ENCODE peak calls at places on chromosomes 3 and 15, in seven cellular contexts. One of them, this sample, is unnamed. For H3K4me1, the result is how much of the 10 kb centered on the place peaks cover.

GRCh38 chr3:116087431-116087830 is 357.9 kb downstream of the LSAMP start:
- DNase-seq in CD8-positive, alpha-beta memory T cell: no peak
- DNase-seq in psoas muscle: no peak
- DNase-seq in colonic mucosa: no peak
- DNase-seq in CD8-positive, alpha-beta T cell: no peak
- DNase-seq in thoracic aorta: no peak
- DNase-seq in fibroblast of lung: no peak
- DNase-seq in this sample: no peak

GRCh38 chr15:48062476-48062875 is 58.3 kb upstream of the SLC24A5 start:
- DNase-seq in fibroblast of lung: peak
- DNase-seq in CD8-positive, alpha-beta memory T cell: no peak
- DNase-seq in thoracic aorta: no peak
- DNase-seq in psoas muscle: no peak
- DNase-seq in CD8-positive, alpha-beta T cell: no peak
- DNase-seq in colonic mucosa: no peak
- DNase-seq in this sample: no peak

GRCh38 chr15:40843885-40844542 is at the start of gene SPINT1:
- DNase-seq in CD8-positive, alpha-beta memory T cell: no peak
- DNase-seq in psoas muscle: no peak
- DNase-seq in fibroblast of lung: no peak
- DNase-seq in CD8-positive, alpha-beta T cell: no peak
- DNase-seq in thoracic aorta: no peak
- DNase-seq in colonic mucosa: peak
- DNase-seq in this sample: no peak

GRCh38 chr15:68316061-68316804 is 38.7 kb downstream of the FEM1B start:
- DNase-seq in CD8-positive, alpha-beta T cell: no peak
- DNase-seq in fibroblast of lung: no peak
- DNase-seq in colonic mucosa: no peak
- DNase-seq in thoracic aorta: no peak
- DNase-seq in CD8-positive, alpha-beta memory T cell: peak
- DNase-seq in psoas muscle: no peak
- DNase-seq in this sample: no peak

GRCh38 chr15:76829939-76830338 is 75.2 kb downstream of the SCAPER start:
- DNase-seq in CD8-positive, alpha-beta memory T cell: no peak
- DNase-seq in psoas muscle: no peak
- DNase-seq in thoracic aorta: no peak
- DNase-seq in fibroblast of lung: no peak
- DNase-seq in colonic mucosa: no peak
- DNase-seq in CD8-positive, alpha-beta T cell: no peak
- DNase-seq in this sample: no peak

GRCh38 chr3:34185301-34185700 is 386.9 kb downstream of the PDCD6IP start:
- DNase-seq in CD8-positive, alpha-beta T cell: no peak
- DNase-seq in thoracic aorta: no peak
- DNase-seq in psoas muscle: no peak
- DNase-seq in CD8-positive, alpha-beta memory T cell: no peak
- DNase-seq in fibroblast of lung: no peak
- DNase-seq in colonic mucosa: no peak
- DNase-seq in this sample: no peak

GRCh38 chr3:87563712-87564111 is 287.3 kb upstream of the POU1F1 start:
- DNase-seq in CD8-positive, alpha-beta T cell: no peak
- DNase-seq in psoas muscle: no peak
- DNase-seq in CD8-positive, alpha-beta memory T cell: no peak
- DNase-seq in fibroblast of lung: no peak
- DNase-seq in colonic mucosa: no peak
- DNase-seq in thoracic aorta: no peak
- DNase-seq in this sample: no peak

GRCh38 chr3:46371802-46372340 is 1.1 kb downstream of the CCR5 start:
- DNase-seq in colonic mucosa: no peak
- DNase-seq in thoracic aorta: no peak
- DNase-seq in psoas muscle: no peak
- DNase-seq in fibroblast of lung: no peak
- DNase-seq in CD8-positive, alpha-beta T cell: no peak
- DNase-seq in CD8-positive, alpha-beta memory T cell: no peak
- DNase-seq in this sample: no peak

GRCh38 chr3:15535757-15536156 is 14.3 kb upstream of the COLQ start:
- DNase-seq in CD8-positive, alpha-beta memory T cell: no peak
- DNase-seq in fibroblast of lung: no peak
- DNase-seq in colonic mucosa: no peak
- DNase-seq in CD8-positive, alpha-beta T cell: no peak
- DNase-seq in psoas muscle: no peak
- DNase-seq in thoracic aorta: no peak
- DNase-seq in this sample: no peak

GRCh38 chr15:42710662-42711061 is 26.3 kb downstream of the CDAN1 start:
- DNase-seq in colonic mucosa: no peak
- DNase-seq in psoas muscle: no peak
- DNase-seq in fibroblast of lung: no peak
- DNase-seq in CD8-positive, alpha-beta T cell: no peak
- DNase-seq in CD8-positive, alpha-beta memory T cell: no peak
- DNase-seq in thoracic aorta: no peak
- DNase-seq in this sample: no peak

GRCh38 chr3:112376996-112377395 is 44.0 kb downstream of the CD200 start:
- DNase-seq in colonic mucosa: no peak
- DNase-seq in thoracic aorta: no peak
- DNase-seq in fibroblast of lung: peak
- DNase-seq in CD8-positive, alpha-beta T cell: no peak
- DNase-seq in CD8-positive, alpha-beta memory T cell: no peak
- DNase-seq in psoas muscle: no peak
- DNase-seq in this sample: no peak

GRCh38 chr15:87764461-87765236 is 491.9 kb downstream of the NTRK3 start:
- DNase-seq in fibroblast of lung: no peak
- DNase-seq in CD8-positive, alpha-beta memory T cell: no peak
- DNase-seq in CD8-positive, alpha-beta T cell: no peak
- DNase-seq in colonic mucosa: no peak
- DNase-seq in psoas muscle: no peak
- DNase-seq in thoracic aorta: no peak
- DNase-seq in this sample: no peak

GRCh38 chr3:45406812-45407211 is 18.4 kb downstream of the LARS2 start:
- DNase-seq in thoracic aorta: no peak
- DNase-seq in colonic mucosa: no peak
- DNase-seq in CD8-positive, alpha-beta T cell: no peak
- DNase-seq in fibroblast of lung: no peak
- DNase-seq in CD8-positive, alpha-beta memory T cell: no peak
- DNase-seq in psoas muscle: no peak
- DNase-seq in this sample: no peak

GRCh38 chr3:30775070-30775469 is 119.4 kb downstream of the GADL1 start:
- DNase-seq in psoas muscle: no peak
- DNase-seq in CD8-positive, alpha-beta memory T cell: no peak
- DNase-seq in CD8-positive, alpha-beta T cell: no peak
- DNase-seq in thoracic aorta: no peak
- DNase-seq in colonic mucosa: no peak
- DNase-seq in fibroblast of lung: no peak
- DNase-seq in this sample: no peak

GRCh38 chr3:36695769-36696137 is 68.6 kb downstream of the DCLK3 start:
- DNase-seq in fibroblast of lung: peak
- DNase-seq in thoracic aorta: no peak
- DNase-seq in CD8-positive, alpha-beta T cell: no peak
- DNase-seq in colonic mucosa: no peak
- DNase-seq in psoas muscle: no peak
- DNase-seq in CD8-positive, alpha-beta memory T cell: no peak
- DNase-seq in this sample: no peak

GRCh38 chr3:168730073-168730472 is 634.3 kb upstream of the GOLIM4 start:
- DNase-seq in fibroblast of lung: no peak
- DNase-seq in colonic mucosa: no peak
- DNase-seq in thoracic aorta: no peak
- DNase-seq in CD8-positive, alpha-beta memory T cell: no peak
- DNase-seq in psoas muscle: no peak
- DNase-seq in CD8-positive, alpha-beta T cell: no peak
- DNase-seq in this sample: no peak

GRCh38 chr3:146421814-146422748 is 47.3 kb downstream of the PLSCR2 start:
- DNase-seq in psoas muscle: no peak
- DNase-seq in fibroblast of lung: peak
- DNase-seq in thoracic aorta: no peak
- DNase-seq in CD8-positive, alpha-beta T cell: no peak
- DNase-seq in colonic mucosa: no peak
- DNase-seq in CD8-positive, alpha-beta memory T cell: no peak
- DNase-seq in this sample: no peak

GRCh38 chr15:52378746-52379394 is 83.3 kb upstream of the MYO5C start:
- DNase-seq in thoracic aorta: no peak
- DNase-seq in CD8-positive, alpha-beta memory T cell: no peak
- DNase-seq in fibroblast of lung: no peak
- DNase-seq in colonic mucosa: no peak
- DNase-seq in CD8-positive, alpha-beta T cell: no peak
- DNase-seq in psoas muscle: no peak
- DNase-seq in this sample: no peak

GRCh38 chr15:95446854-95447253 is 883.6 kb upstream of the NR2F2 start:
- DNase-seq in colonic mucosa: no peak
- DNase-seq in psoas muscle: no peak
- DNase-seq in CD8-positive, alpha-beta memory T cell: no peak
- DNase-seq in thoracic aorta: no peak
- DNase-seq in CD8-positive, alpha-beta T cell: peak
- DNase-seq in fibroblast of lung: no peak
- DNase-seq in this sample: no peak

GRCh38 chr15:95449229-95449628 is 881.3 kb upstream of the NR2F2 start:
- DNase-seq in fibroblast of lung: no peak
- DNase-seq in psoas muscle: no peak
- DNase-seq in thoracic aorta: no peak
- DNase-seq in CD8-positive, alpha-beta memory T cell: no peak
- DNase-seq in colonic mucosa: no peak
- DNase-seq in CD8-positive, alpha-beta T cell: no peak
- DNase-seq in this sample: no peak

GRCh38 chr15:95444860-95445259 is 885.6 kb upstream of the NR2F2 start:
- DNase-seq in thoracic aorta: no peak
- DNase-seq in fibroblast of lung: no peak
- DNase-seq in CD8-positive, alpha-beta T cell: no peak
- DNase-seq in CD8-positive, alpha-beta memory T cell: no peak
- DNase-seq in colonic mucosa: no peak
- DNase-seq in psoas muscle: no peak
- DNase-seq in this sample: no peak

GRCh38 chr15:95448531-95449210 is 881.8 kb upstream of the NR2F2 start:
- DNase-seq in CD8-positive, alpha-beta T cell: no peak
- DNase-seq in colonic mucosa: no peak
- DNase-seq in psoas muscle: no peak
- DNase-seq in fibroblast of lung: peak
- DNase-seq in CD8-positive, alpha-beta memory T cell: no peak
- DNase-seq in thoracic aorta: no peak
- DNase-seq in this sample: no peak

DNA sequence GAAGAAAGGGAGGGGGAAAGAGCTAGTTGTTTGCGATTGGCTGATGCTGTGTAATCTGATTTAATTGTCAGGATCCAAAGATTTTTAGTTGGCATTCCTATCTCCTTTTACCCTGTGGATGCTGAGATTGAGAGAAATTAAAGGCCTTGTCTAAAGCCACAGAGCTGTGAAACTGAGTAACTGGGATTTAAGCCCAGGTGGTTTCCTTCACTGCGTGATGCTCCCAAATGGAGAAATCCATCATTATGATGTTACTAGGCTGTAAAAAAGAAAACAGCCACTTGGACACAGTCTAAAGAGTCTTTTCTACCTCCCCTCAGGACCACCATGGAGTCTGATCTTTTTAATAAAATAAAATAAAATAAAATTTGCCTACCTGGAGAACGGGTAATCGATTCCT is 883.0 kb upstream of the NR2F2 start:
- DNase-seq in thoracic aorta: no peak
- DNase-seq in fibroblast of lung: no peak
- DNase-seq in CD8-positive, alpha-beta T cell: no peak
- DNase-seq in CD8-positive, alpha-beta memory T cell: no peak
- DNase-seq in psoas muscle: no peak
- DNase-seq in colonic mucosa: no peak
- DNase-seq in this sample: no peak
- H3K27ac ChIP-seq in thoracic aorta: no peak
- H3K27ac ChIP-seq in fibroblast of lung: no peak
- H3K27ac ChIP-seq in CD8-positive, alpha-beta T cell: no peak
- H3K27ac ChIP-seq in CD8-positive, alpha-beta memory T cell: no peak
- H3K27ac ChIP-seq in psoas muscle: no peak
- H3K27ac ChIP-seq in colonic mucosa: no peak
- H3K27ac ChIP-seq in this sample: no peak

GRCh38 chr3:127802620-127803019 is 19.7 kb downstream of the MGLL start:
- DNase-seq in CD8-positive, alpha-beta T cell: no peak
- DNase-seq in thoracic aorta: no peak
- DNase-seq in fibroblast of lung: no peak
- DNase-seq in colonic mucosa: no peak
- DNase-seq in psoas muscle: peak
- DNase-seq in CD8-positive, alpha-beta memory T cell: no peak
- DNase-seq in this sample: no peak
- H3K4me1 ChIP-seq in CD8-positive, alpha-beta T cell: under half
- H3K4me1 ChIP-seq in thoracic aorta: under half
- H3K4me1 ChIP-seq in fibroblast of lung: under half
- H3K4me1 ChIP-seq in colonic mucosa: under half
- H3K4me1 ChIP-seq in psoas muscle: under half
- H3K4me1 ChIP-seq in CD8-positive, alpha-beta memory T cell: under half
- H3K4me1 ChIP-seq in this sample: under half

DNA sequence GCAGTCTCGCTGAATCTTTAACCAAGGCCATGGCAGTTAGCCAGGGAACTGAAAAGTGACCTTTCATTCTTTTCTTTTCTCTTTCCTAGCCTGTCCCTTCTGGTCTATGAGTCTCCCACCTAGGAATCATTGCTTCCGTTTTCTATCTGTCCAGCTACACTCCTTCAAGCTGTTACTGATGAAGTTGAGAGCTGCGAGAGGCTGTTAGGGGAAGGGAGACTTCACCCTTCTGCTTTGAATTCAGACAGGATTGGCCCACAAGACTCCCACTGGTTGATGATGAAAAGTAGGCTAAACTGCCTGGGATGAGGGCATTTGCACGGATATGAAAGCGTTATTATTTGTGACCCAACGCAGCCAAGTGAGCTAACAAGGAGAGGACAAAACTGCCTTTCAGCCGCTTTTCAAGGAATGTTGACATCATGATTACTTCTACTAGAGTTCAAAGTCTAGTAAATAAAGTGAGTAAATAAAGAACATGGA is 30.2 kb downstream of the EIF4E3 start:
- DNase-seq in CD8-positive, alpha-beta T cell: no peak
- DNase-seq in fibroblast of lung: no peak
- DNase-seq in thoracic aorta: no peak
- DNase-seq in psoas muscle: no peak
- DNase-seq in CD8-positive, alpha-beta memory T cell: no peak
- DNase-seq in colonic mucosa: peak
- DNase-seq in this sample: peak
- H3K27ac ChIP-seq in CD8-positive, alpha-beta T cell: no peak
- H3K27ac ChIP-seq in fibroblast of lung: no peak
- H3K27ac ChIP-seq in thoracic aorta: no peak
- H3K27ac ChIP-seq in psoas muscle: no peak
- H3K27ac ChIP-seq in CD8-positive, alpha-beta memory T cell: no peak
- H3K27ac ChIP-seq in colonic mucosa: peak
- H3K27ac ChIP-seq in this sample: no peak

GRCh38 chr3:139189943-139190342 is 145.3 kb upstream of the PRR23C start:
- DNase-seq in CD8-positive, alpha-beta T cell: no peak
- DNase-seq in colonic mucosa: no peak
- DNase-seq in fibroblast of lung: no peak
- DNase-seq in psoas muscle: no peak
- DNase-seq in thoracic aorta: no peak
- DNase-seq in CD8-positive, alpha-beta memory T cell: no peak
- DNase-seq in this sample: no peak

GRCh38 chr3:139187154-139187553 is 142.5 kb upstream of the PRR23C start:
- DNase-seq in CD8-positive, alpha-beta memory T cell: no peak
- DNase-seq in thoracic aorta: no peak
- DNase-seq in psoas muscle: no peak
- DNase-seq in colonic mucosa: peak
- DNase-seq in fibroblast of lung: no peak
- DNase-seq in CD8-positive, alpha-beta T cell: no peak
- DNase-seq in this sample: no peak

GRCh38 chr3:139182598-139182997 is 137.9 kb upstream of the PRR23C start:
- DNase-seq in CD8-positive, alpha-beta T cell: no peak
- DNase-seq in CD8-positive, alpha-beta memory T cell: no peak
- DNase-seq in colonic mucosa: no peak
- DNase-seq in fibroblast of lung: no peak
- DNase-seq in psoas muscle: no peak
- DNase-seq in thoracic aorta: no peak
- DNase-seq in this sample: no peak

GRCh38 chr3:139185482-139185881 is 140.8 kb upstream of the PRR23C start:
- DNase-seq in psoas muscle: no peak
- DNase-seq in thoracic aorta: no peak
- DNase-seq in CD8-positive, alpha-beta memory T cell: no peak
- DNase-seq in colonic mucosa: no peak
- DNase-seq in fibroblast of lung: no peak
- DNase-seq in CD8-positive, alpha-beta T cell: no peak
- DNase-seq in this sample: no peak

GRCh38 chr3:139187648-139188047 is 143.0 kb upstream of the PRR23C start:
- DNase-seq in CD8-positive, alpha-beta memory T cell: no peak
- DNase-seq in fibroblast of lung: no peak
- DNase-seq in colonic mucosa: no peak
- DNase-seq in CD8-positive, alpha-beta T cell: no peak
- DNase-seq in thoracic aorta: no peak
- DNase-seq in psoas muscle: no peak
- DNase-seq in this sample: no peak
- H3K4me1 ChIP-seq in CD8-positive, alpha-beta memory T cell: under half
- H3K4me1 ChIP-seq in fibroblast of lung: under half
- H3K4me1 ChIP-seq in colonic mucosa: under half
- H3K4me1 ChIP-seq in CD8-positive, alpha-beta T cell: under half
- H3K4me1 ChIP-seq in thoracic aorta: under half
- H3K4me1 ChIP-seq in psoas muscle: under half
- H3K4me1 ChIP-seq in this sample: under half

This sample was measured in adrenal gland.